ENCODE peak calls at places on chromosomes 1 and 21, in six cellular contexts. V is CD4-positive, CD25-positive, alpha-beta regulatory T cell; Y is caudate nucleus; S is HCEC 1CT; N is T1000; A is cardiac fibroblast. H is an unnamed sample.

GRCh38 chr1:204080163-204080903 is 7.4 kb downstream of the SOX13 start:
- DNase-seq in V (no peak), Y (peak), S (peak), N (peak), A (peak), H (no peak)

GRCh38 chr1:28887418-28887834 is 26.9 kb upstream of the EPB41 start:
- DNase-seq in V (peak), Y (no peak), S (no peak), N (no peak), A (no peak), H (no peak)

GRCh38 chr1:40847023-40847740 is 15.0 kb downstream of the CITED4 start:
- DNase-seq in V (no peak), Y (no peak), S (peak), N (peak), A (peak), H (no peak)

GRCh38 chr1:248622491-248623106 is 12.3 kb downstream of the OR2T11 start:
- DNase-seq in V (no peak), Y (no peak), S (peak), N (no peak), A (peak), H (no peak)

GRCh38 chr1:230167419-230167852 is 100.4 kb downstream of the GALNT2 start:
- DNase-seq in V (no peak), Y (no peak), S (peak), N (peak), A (peak), H (no peak)

GRCh38 chr1:55217226-55217996 is 2.2 kb upstream of the USP24 start:
- DNase-seq in V (no peak), Y (no peak), S (no peak), N (no peak), A (no peak), H (no peak)

GRCh38 chr1:10107985-10108663 is 75.4 kb downstream of the UBE4B start:
- DNase-seq in V (no peak), Y (no peak), S (peak), N (peak), A (peak), H (peak)

GRCh38 chr1:224298344-224299330 is 31.3 kb downstream of the NVL start:
- DNase-seq in V (no peak), Y (no peak), S (no peak), N (no peak), A (no peak), H (no peak)

GRCh38 chr1:43979528-43980254 is 681 bp downstream of the B4GALT2 start:
- DNase-seq in V (no peak), Y (peak), S (peak), N (peak), A (peak), H (no peak)

GRCh38 chr1:23601968-23602876 is 42.9 kb upstream of the ID3 start:
- DNase-seq in V (no peak), Y (no peak), S (no peak), N (no peak), A (no peak), H (no peak)

GRCh38 chr1:212699839-212700596 is at the start of gene BATF3:
- DNase-seq in V (peak), Y (peak), S (no peak), N (peak), A (no peak), H (peak)

GRCh38 chr1:209387271-209387968 is 196.1 kb upstream of the CAMK1G start:
- DNase-seq in V (no peak), Y (no peak), S (no peak), N (no peak), A (no peak), H (no peak)

GRCh38 chr1:9439074-9439761 is 100.0 kb upstream of the SLC25A33 start:
- DNase-seq in V (no peak), Y (no peak), S (no peak), N (no peak), A (peak), H (no peak)

GRCh38 chr1:221254813-221255212 is 375.6 kb downstream of the HLX start:
- DNase-seq in V (no peak), Y (no peak), S (no peak), N (no peak), A (no peak), H (no peak)

GRCh38 chr1:58824753-58825389 is 41.0 kb upstream of the JUN start:
- DNase-seq in V (no peak), Y (no peak), S (no peak), N (no peak), A (no peak), H (no peak)

GRCh38 chr1:226945106-226945857 is 5.2 kb downstream of the COQ8A start:
- DNase-seq in V (no peak), Y (no peak), S (no peak), N (no peak), A (no peak), H (no peak)

GRCh38 chr21:35575280-35575915 is 484.9 kb downstream of the SETD4 start:
- DNase-seq in V (no peak), Y (no peak), S (peak), N (peak), A (peak), H (no peak)

GRCh38 chr1:99546432-99547416 is 99.2 kb upstream of the PALMD start:
- DNase-seq in V (no peak), Y (no peak), S (peak), N (no peak), A (peak), H (no peak)

GRCh38 chr1:29943034-29943433 is 706.7 kb downstream of the PTPRU start:
- DNase-seq in V (no peak), Y (no peak), S (no peak), N (no peak), A (no peak), H (no peak)

GRCh38 chr1:70364439-70364838 is 9.9 kb upstream of the ANKRD13C start:
- DNase-seq in V (no peak), Y (no peak), S (no peak), N (no peak), A (no peak), H (no peak)

GRCh38 chr1:159058751-159059150 is 17.8 kb downstream of the AIM2 start:
- DNase-seq in V (no peak), Y (no peak), S (no peak), N (no peak), A (no peak), H (no peak)

GRCh38 chr21:19781881-19782652 is 1216.1 kb upstream of the NCAM2 start:
- DNase-seq in V (no peak), Y (no peak), S (no peak), N (no peak), A (no peak), H (no peak)

GRCh38 chr1:1281533-1282321 is 1.5 kb downstream of the SCNN1D start:
- DNase-seq in V (no peak), Y (no peak), S (peak), N (no peak), A (peak), H (no peak)

GRCh38 chr1:114737314-114737713 is 20.5 kb downstream of the CSDE1 start:
- DNase-seq in V (no peak), Y (no peak), S (no peak), N (no peak), A (no peak), H (no peak)

GRCh38 chr1:43134068-43134467 is 38.0 kb downstream of the EBNA1BP2 start:
- DNase-seq in V (no peak), Y (no peak), S (no peak), N (no peak), A (no peak), H (no peak)

GRCh38 chr1:151425103-151425502 is 25.7 kb downstream of the PSMB4 start:
- DNase-seq in V (no peak), Y (no peak), S (no peak), N (no peak), A (no peak), H (no peak)

H was measured in C1 segment of cervical spinal cord.